ENCODE peak calls at places on chromosome 14, in nine cellular contexts. G is foreskin fibroblast; R is B cell; J is fibroblast of pulmonary artery; F is CD8-positive, alpha-beta T cell; D is tibial artery; O is uterus; P is GM06990; A is hepatocyte. N is an unnamed sample.

GRCh38 chr14:39107624-39108023 is 4.6 kb upstream of the SEC23A start:
- DNase-seq in G (peak), R (peak), J (peak), F (no peak), D (no peak), O (no peak), P (no peak), A (peak), N (peak)

GRCh38 chr14:104758981-104759975 is 6.3 kb downstream of the SIVA1 start:
- DNase-seq in G (no peak), R (no peak), J (no peak), F (no peak), D (no peak), O (no peak), P (no peak), A (no peak), N (no peak)

GRCh38 chr14:71620401-71620800 is 311.8 kb upstream of the RGS6 start:
- DNase-seq in G (peak), R (no peak), J (peak), F (no peak), D (no peak), O (no peak), P (no peak), A (no peak), N (peak)

GRCh38 chr14:66069830-66070541 is 416.2 kb upstream of the CCDC196 start:
- DNase-seq in G (no peak), R (no peak), J (no peak), F (no peak), D (no peak), O (no peak), P (no peak), A (no peak), N (no peak)

GRCh38 chr14:65103150-65103760 is 938 bp upstream of the MAX start:
- DNase-seq in G (peak), R (peak), J (peak), F (no peak), D (no peak), O (no peak), P (no peak), A (peak), N (peak)

GRCh38 chr14:73797540-73797925 is 54.1 kb upstream of the PTGR2 start:
- DNase-seq in G (no peak), R (no peak), J (no peak), F (no peak), D (no peak), O (no peak), P (no peak), A (no peak), N (no peak)

GRCh38 chr14:88791252-88791621 is 1.5 kb downstream of the EML5 start:
- DNase-seq in G (peak), R (no peak), J (no peak), F (no peak), D (no peak), O (no peak), P (no peak), A (no peak), N (no peak)

GRCh38 chr14:94100847-94101246 is 9.7 kb upstream of the IFI27 start:
- DNase-seq in G (peak), R (no peak), J (peak), F (no peak), D (no peak), O (no peak), P (no peak), A (peak), N (peak)

GRCh38 chr14:67668559-67668958 is 5.9 kb downstream of the VTI1B start:
- DNase-seq in G (no peak), R (peak), J (no peak), F (no peak), D (no peak), O (no peak), P (peak), A (no peak), N (no peak)

GRCh38 chr14:42517786-42518530 is 911.3 kb downstream of the LRFN5 start:
- DNase-seq in G (no peak), R (no peak), J (peak), F (no peak), D (no peak), O (no peak), P (no peak), A (no peak), N (no peak)

GRCh38 chr14:69695664-69696527 is 71.0 kb upstream of the SRSF5 start:
- DNase-seq in G (peak), R (peak), J (peak), F (no peak), D (no peak), O (no peak), P (no peak), A (no peak), N (peak)

GRCh38 chr14:93318927-93319326 is 13.9 kb downstream of the BTBD7 start:
- DNase-seq in G (peak), R (no peak), J (no peak), F (no peak), D (no peak), O (no peak), P (no peak), A (no peak), N (peak)

GRCh38 chr14:55626131-55626530 is 46.1 kb downstream of the KTN1 start:
- DNase-seq in G (no peak), R (no peak), J (no peak), F (no peak), D (no peak), O (no peak), P (no peak), A (no peak), N (no peak)

GRCh38 chr14:98408713-98409112 is 863.3 kb downstream of the BCL11B start:
- DNase-seq in G (no peak), R (no peak), J (no peak), F (no peak), D (no peak), O (no peak), P (no peak), A (no peak), N (no peak)

GRCh38 chr14:50311337-50311973 is 574 bp downstream of the L2HGDH start:
- DNase-seq in G (no peak), R (no peak), J (no peak), F (no peak), D (no peak), O (no peak), P (peak), A (no peak), N (no peak)

GRCh38 chr14:22485178-22485577 is 103.8 kb downstream of the DAD1 start:
- DNase-seq in G (no peak), R (no peak), J (no peak), F (no peak), D (no peak), O (no peak), P (no peak), A (no peak), N (no peak)

GRCh38 chr14:67482765-67483164 is 5.8 kb downstream of the TMEM229B start:
- DNase-seq in G (no peak), R (no peak), J (no peak), F (no peak), D (no peak), O (no peak), P (no peak), A (no peak), N (no peak)

GRCh38 chr14:35419429-35419841 is 14.9 kb upstream of the NFKBIA start:
- DNase-seq in G (peak), R (no peak), J (no peak), F (no peak), D (no peak), O (no peak), P (no peak), A (no peak), N (peak)

GRCh38 chr14:53516261-53516774 is 363.2 kb upstream of the DDHD1 start:
- DNase-seq in G (peak), R (no peak), J (peak), F (no peak), D (no peak), O (no peak), P (no peak), A (no peak), N (peak)

GRCh38 chr14:31536201-31536960 is 24.8 kb upstream of the NUBPL start:
- DNase-seq in G (no peak), R (no peak), J (no peak), F (no peak), D (no peak), O (no peak), P (no peak), A (no peak), N (no peak)

GRCh38 chr14:105938959-105939358 is 412.6 kb downstream of the TMEM121 start:
- DNase-seq in G (no peak), R (no peak), J (no peak), F (no peak), D (no peak), O (no peak), P (no peak), A (no peak), N (no peak)

GRCh38 chr14:33652566-33653320 is 298.1 kb downstream of the EGLN3 start:
- DNase-seq in G (no peak), R (no peak), J (no peak), F (no peak), D (no peak), O (no peak), P (no peak), A (no peak), N (no peak)

GRCh38 chr14:98210045-98210678 is 1061.8 kb downstream of the BCL11B start:
- DNase-seq in G (no peak), R (no peak), J (no peak), F (peak), D (no peak), O (no peak), P (no peak), A (no peak), N (no peak)

GRCh38 chr14:37369446-37369845 is 171.7 kb downstream of the MIPOL1 start:
- DNase-seq in G (no peak), R (no peak), J (no peak), F (no peak), D (no peak), O (no peak), P (no peak), A (no peak), N (no peak)

DNA sequence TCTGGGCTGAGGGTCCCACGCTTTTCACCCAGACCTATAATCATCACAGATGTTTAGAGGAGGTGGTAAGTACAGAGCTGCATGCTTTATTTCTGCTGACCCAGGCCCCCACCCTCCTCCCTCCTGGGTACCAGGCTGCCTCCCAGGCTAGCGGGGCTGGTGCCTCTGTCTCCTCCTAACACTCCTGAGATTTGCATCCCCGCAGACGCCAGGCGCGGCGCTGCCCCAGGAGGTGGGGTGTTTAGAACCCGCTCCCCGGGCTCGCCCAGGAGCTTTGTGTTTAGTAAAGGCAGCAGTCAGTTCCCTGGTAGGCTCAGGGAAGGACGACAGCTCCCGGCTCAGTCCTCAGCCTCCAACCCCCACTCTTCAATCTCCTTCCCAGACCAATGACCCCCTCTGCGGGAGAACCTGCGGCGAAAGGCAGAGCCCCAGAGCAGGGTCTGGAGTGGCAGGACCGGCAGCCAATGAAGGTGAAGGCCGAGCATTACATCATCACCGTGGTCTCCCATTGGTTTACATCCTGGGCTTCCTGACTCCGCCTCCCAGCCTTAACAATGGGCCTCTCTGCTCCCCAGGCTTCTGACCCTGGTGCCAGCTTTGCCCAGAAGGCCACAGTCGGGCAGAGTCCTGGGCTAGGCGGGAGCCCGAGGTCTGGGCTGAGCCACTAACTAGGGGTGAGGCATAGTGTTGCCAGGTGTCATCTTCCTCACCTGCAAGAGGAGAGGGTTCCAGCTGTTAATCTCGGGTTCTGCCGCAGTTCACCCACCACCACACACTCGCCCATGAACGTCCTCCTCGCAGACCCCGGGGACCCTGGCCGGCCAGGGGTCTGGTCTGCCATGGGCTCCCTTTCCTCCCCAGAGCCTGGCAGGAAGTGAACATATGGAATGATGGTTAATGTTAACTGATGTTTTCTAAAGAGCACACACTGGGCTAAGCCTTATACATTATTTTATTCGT is 57.5 kb downstream of the CALM1 start:
- DNase-seq in G (peak), R (no peak), J (peak), F (no peak), D (no peak), O (peak), P (no peak), A (peak), N (peak)
- TF ChIP-seq CTCF in G (no peak), R (no peak), J (no peak), F (no peak), D (no peak), O (no peak), P (no peak), A (no peak), N (no peak)

DNA sequence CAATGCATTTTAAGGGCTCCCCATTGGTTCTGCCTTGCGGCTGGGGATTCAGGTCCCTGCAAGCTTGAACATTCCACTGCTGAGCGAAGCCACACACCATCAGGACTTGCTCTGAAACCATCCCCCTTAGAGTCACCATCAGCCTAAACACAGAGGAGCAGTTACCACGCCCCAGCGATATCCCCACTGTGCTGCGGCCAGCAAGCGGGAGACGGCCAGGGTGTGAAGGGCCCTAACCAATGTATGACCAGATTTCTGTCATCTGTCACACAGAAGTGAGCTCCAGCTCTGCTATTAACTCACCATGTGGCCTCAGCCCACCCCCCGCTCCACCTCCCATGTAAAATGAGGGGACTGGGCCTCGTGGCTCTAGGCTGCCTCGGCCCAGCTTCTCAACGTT is 29.6 kb downstream of the CCDC88C start:
- DNase-seq in G (no peak), R (no peak), J (no peak), F (no peak), D (no peak), O (no peak), P (no peak), A (no peak), N (no peak)
- TF ChIP-seq CTCF in G (no peak), R (no peak), J (no peak), F (no peak), D (no peak), O (no peak), P (no peak), A (no peak), N (no peak)

GRCh38 chr14:63308723-63309317 is 9.9 kb downstream of the GPHB5 start:
- DNase-seq in G (peak), R (peak), J (peak), F (no peak), D (no peak), O (no peak), P (no peak), A (peak), N (no peak)
- TF ChIP-seq CTCF in G (peak), R (peak), J (peak), F (peak), D (peak), O (no peak), P (peak), A (peak), N (peak)

GRCh38 chr14:96178674-96179321 is 25.8 kb upstream of the BDKRB2 start:
- DNase-seq in G (no peak), R (no peak), J (no peak), F (no peak), D (no peak), O (no peak), P (no peak), A (no peak), N (no peak)
- TF ChIP-seq CTCF in G (no peak), R (no peak), J (no peak), F (no peak), D (no peak), O (no peak), P (no peak), A (no peak), N (peak)

GRCh38 chr14:61803755-61804154 is 41.5 kb downstream of the SNAPC1 start:
- DNase-seq in G (no peak), R (no peak), J (no peak), F (no peak), D (no peak), O (no peak), P (no peak), A (no peak), N (no peak)
- TF ChIP-seq CTCF in G (no peak), R (no peak), J (no peak), F (no peak), D (no peak), O (no peak), P (no peak), A (no peak), N (no peak)

DNA sequence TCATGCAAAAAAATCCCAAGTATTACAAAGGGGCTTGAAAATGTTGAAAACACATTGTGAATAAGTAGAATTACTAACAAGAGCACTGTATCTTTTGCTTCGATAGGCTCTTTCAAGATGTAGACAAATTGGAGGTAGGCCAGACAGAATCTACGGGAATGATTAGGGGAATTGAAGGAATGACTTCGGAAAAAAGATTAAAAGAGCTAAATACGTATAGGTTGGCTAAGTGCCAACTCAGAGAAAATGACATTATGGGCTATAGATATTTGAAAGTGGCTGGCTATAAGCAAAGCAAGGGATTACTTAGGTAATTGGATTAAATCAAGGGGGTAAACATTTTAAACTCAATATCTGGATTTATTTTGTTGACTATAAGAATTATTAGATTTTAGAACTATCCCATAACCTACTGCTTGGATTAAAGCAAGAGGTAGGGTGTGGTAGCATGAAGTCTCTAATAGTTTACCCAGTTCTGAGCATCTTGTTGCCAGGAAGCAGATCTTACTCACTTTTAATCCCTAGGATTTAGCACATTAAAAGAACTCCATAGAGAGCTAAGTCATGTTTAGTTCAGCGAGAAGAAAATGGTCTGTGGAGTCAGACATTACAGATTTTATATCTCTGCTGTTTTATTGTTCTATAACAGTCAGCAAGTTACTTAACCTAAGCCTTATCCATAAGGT is 489.8 kb downstream of the DIO2 start:
- DNase-seq in G (no peak), R (no peak), J (no peak), F (no peak), D (no peak), O (no peak), P (no peak), A (no peak), N (no peak)
- TF ChIP-seq CTCF in G (no peak), R (no peak), J (no peak), F (no peak), D (no peak), O (no peak), P (no peak), A (no peak), N (no peak)

GRCh38 chr14:102212356-102212755 is 72.7 kb downstream of the WDR20 start:
- DNase-seq in G (no peak), R (no peak), J (no peak), F (no peak), D (no peak), O (no peak), P (no peak), A (no peak), N (no peak)

GRCh38 chr14:102211240-102211639 is 71.5 kb downstream of the WDR20 start:
- DNase-seq in G (no peak), R (no peak), J (no peak), F (no peak), D (no peak), O (no peak), P (no peak), A (no peak), N (no peak)

GRCh38 chr14:102209224-102209966 is 69.7 kb downstream of the WDR20 start:
- DNase-seq in G (peak), R (no peak), J (peak), F (no peak), D (peak), O (no peak), P (no peak), A (peak), N (peak)

GRCh38 chr14:102208741-102209140 is 69.0 kb downstream of the WDR20 start:
- DNase-seq in G (no peak), R (no peak), J (no peak), F (no peak), D (peak), O (no peak), P (no peak), A (no peak), N (no peak)

DNA sequence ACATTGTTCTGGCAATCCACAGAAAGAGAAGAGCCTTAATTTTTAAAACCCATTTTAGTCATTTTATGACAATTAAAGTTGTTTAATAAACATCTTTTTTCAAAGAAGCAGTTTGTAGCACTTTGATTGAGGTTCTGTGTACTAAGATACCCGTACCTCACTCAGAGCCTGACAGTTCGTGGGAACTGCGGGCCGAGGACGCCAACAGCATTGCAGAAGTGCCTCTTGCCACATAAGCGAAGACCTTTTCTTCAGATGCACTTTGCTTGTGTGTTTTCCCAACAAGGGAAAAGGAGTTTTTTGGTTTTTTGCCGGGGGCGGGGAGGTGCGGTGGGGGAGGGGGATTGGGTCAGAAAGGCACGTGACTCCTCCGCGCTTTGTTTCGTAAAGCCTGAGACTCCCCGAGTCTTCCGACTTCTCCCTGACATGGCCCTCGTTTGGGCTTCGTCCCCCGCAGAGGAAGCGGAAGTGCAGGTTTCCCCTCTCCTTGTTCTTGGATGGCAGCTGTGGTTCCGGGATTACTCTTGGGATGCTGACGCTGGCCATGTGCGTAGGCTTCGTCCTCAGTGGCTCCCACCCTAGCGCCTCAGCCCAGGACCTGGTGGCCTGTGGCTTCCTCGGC is 70.8 kb downstream of the WDR20 start:
- DNase-seq in G (no peak), R (no peak), J (no peak), F (no peak), D (peak), O (no peak), P (no peak), A (no peak), N (no peak)
- TF ChIP-seq CTCF in G (no peak), R (no peak), J (no peak), F (no peak), D (no peak), O (no peak), P (no peak), A (no peak), N (no peak)

GRCh38 chr14:97178781-97179180 is 381.6 kb downstream of the VRK1 start:
- DNase-seq in G (no peak), R (no peak), J (peak), F (no peak), D (no peak), O (no peak), P (no peak), A (no peak), N (no peak)

GRCh38 chr14:97180304-97181200 is 383.4 kb downstream of the VRK1 start:
- DNase-seq in G (peak), R (no peak), J (peak), F (no peak), D (no peak), O (no peak), P (no peak), A (peak), N (peak)

GRCh38 chr14:97177635-97178034 is 380.5 kb downstream of the VRK1 start:
- DNase-seq in G (no peak), R (peak), J (no peak), F (no peak), D (no peak), O (no peak), P (no peak), A (no peak), N (no peak)

GRCh38 chr14:97179573-97179972 is 382.4 kb downstream of the VRK1 start:
- DNase-seq in G (no peak), R (peak), J (no peak), F (no peak), D (no peak), O (no peak), P (no peak), A (no peak), N (no peak)

GRCh38 chr14:97177016-97177415 is 379.8 kb downstream of the VRK1 start:
- DNase-seq in G (no peak), R (peak), J (no peak), F (no peak), D (no peak), O (no peak), P (no peak), A (peak), N (no peak)
- TF ChIP-seq CTCF in G (no peak), R (no peak), J (no peak), F (peak), D (no peak), O (no peak), P (peak), A (peak), N (peak)

GRCh38 chr14:57268161-57269067 is at the start of the genes AP5M1 and EXOC5:
- DNase-seq in G (peak), R (peak), J (peak), F (peak), D (peak), O (peak), P (peak), A (peak), N (peak)
- TF ChIP-seq CTCF in G (no peak), R (no peak), J (no peak), F (no peak), D (no peak), O (no peak), P (no peak), A (no peak), N (peak)